ENCODE peak calls at places on chromosomes 12 and 14, in eight cellular contexts. One of them, this sample, is unnamed.

GRCh38 chr12:75908961-75909699 is 122.4 kb downstream of the PHLDA1 start:
- DNase-seq in AG10803: peak
- DNase-seq in astrocyte of the spinal cord: peak
- DNase-seq in foreskin fibroblast: peak
- DNase-seq in sigmoid colon: peak
- DNase-seq in body of pancreas: peak
- DNase-seq in lower lobe of right lung: peak
- DNase-seq in tibial nerve: peak
- DNase-seq in this sample: peak

GRCh38 chr12:47803196-47803875 is 16.4 kb downstream of the HDAC7 start:
- DNase-seq in AG10803: no peak
- DNase-seq in astrocyte of the spinal cord: no peak
- DNase-seq in foreskin fibroblast: no peak
- DNase-seq in sigmoid colon: no peak
- DNase-seq in body of pancreas: no peak
- DNase-seq in lower lobe of right lung: peak
- DNase-seq in tibial nerve: no peak
- DNase-seq in this sample: no peak

GRCh38 chr14:49880267-49881064 is 12.4 kb upstream of the ARF6 start:
- DNase-seq in AG10803: no peak
- DNase-seq in astrocyte of the spinal cord: peak
- DNase-seq in foreskin fibroblast: peak
- DNase-seq in sigmoid colon: no peak
- DNase-seq in body of pancreas: no peak
- DNase-seq in lower lobe of right lung: no peak
- DNase-seq in tibial nerve: no peak
- DNase-seq in this sample: no peak

GRCh38 chr14:30185832-30186231 is 258.2 kb upstream of the PRKD1 start:
- DNase-seq in AG10803: no peak
- DNase-seq in astrocyte of the spinal cord: no peak
- DNase-seq in foreskin fibroblast: no peak
- DNase-seq in sigmoid colon: no peak
- DNase-seq in body of pancreas: no peak
- DNase-seq in lower lobe of right lung: no peak
- DNase-seq in tibial nerve: no peak
- DNase-seq in this sample: no peak

GRCh38 chr12:113259499-113259953 is 38.3 kb downstream of the TPCN1 start:
- DNase-seq in AG10803: peak
- DNase-seq in astrocyte of the spinal cord: no peak
- DNase-seq in foreskin fibroblast: peak
- DNase-seq in sigmoid colon: peak
- DNase-seq in body of pancreas: peak
- DNase-seq in lower lobe of right lung: peak
- DNase-seq in tibial nerve: peak
- DNase-seq in this sample: no peak

GRCh38 chr12:123270380-123271181 is 1.1 kb downstream of the CDK2AP1 start:
- DNase-seq in AG10803: peak
- DNase-seq in astrocyte of the spinal cord: no peak
- DNase-seq in foreskin fibroblast: peak
- DNase-seq in sigmoid colon: peak
- DNase-seq in body of pancreas: peak
- DNase-seq in lower lobe of right lung: no peak
- DNase-seq in tibial nerve: no peak
- DNase-seq in this sample: peak

GRCh38 chr12:132444957-132445883 is 44.7 kb upstream of the FBRSL1 start:
- DNase-seq in AG10803: no peak
- DNase-seq in astrocyte of the spinal cord: no peak
- DNase-seq in foreskin fibroblast: no peak
- DNase-seq in sigmoid colon: no peak
- DNase-seq in body of pancreas: no peak
- DNase-seq in lower lobe of right lung: peak
- DNase-seq in tibial nerve: no peak
- DNase-seq in this sample: no peak

GRCh38 chr14:48725001-48725734 is 861.0 kb downstream of the RPS29 start:
- DNase-seq in AG10803: peak
- DNase-seq in astrocyte of the spinal cord: peak
- DNase-seq in foreskin fibroblast: no peak
- DNase-seq in sigmoid colon: no peak
- DNase-seq in body of pancreas: no peak
- DNase-seq in lower lobe of right lung: no peak
- DNase-seq in tibial nerve: no peak
- DNase-seq in this sample: no peak

GRCh38 chr14:43677581-43677980 is 829.5 kb downstream of the FSCB start:
- DNase-seq in AG10803: no peak
- DNase-seq in astrocyte of the spinal cord: no peak
- DNase-seq in foreskin fibroblast: no peak
- DNase-seq in sigmoid colon: no peak
- DNase-seq in body of pancreas: no peak
- DNase-seq in lower lobe of right lung: no peak
- DNase-seq in tibial nerve: no peak
- DNase-seq in this sample: no peak

GRCh38 chr12:9349888-9350885 is 142.0 kb upstream of the PZP start:
- DNase-seq in AG10803: no peak
- DNase-seq in astrocyte of the spinal cord: peak
- DNase-seq in foreskin fibroblast: peak
- DNase-seq in sigmoid colon: no peak
- DNase-seq in body of pancreas: no peak
- DNase-seq in lower lobe of right lung: no peak
- DNase-seq in tibial nerve: no peak
- DNase-seq in this sample: no peak

GRCh38 chr14:104978774-104979691 is 859 bp upstream of the AHNAK2 start:
- DNase-seq in AG10803: no peak
- DNase-seq in astrocyte of the spinal cord: no peak
- DNase-seq in foreskin fibroblast: no peak
- DNase-seq in sigmoid colon: peak
- DNase-seq in body of pancreas: no peak
- DNase-seq in lower lobe of right lung: peak
- DNase-seq in tibial nerve: no peak
- DNase-seq in this sample: no peak

GRCh38 chr12:89247541-89247942 is 104.8 kb downstream of the DUSP6 start:
- DNase-seq in AG10803: peak
- DNase-seq in astrocyte of the spinal cord: peak
- DNase-seq in foreskin fibroblast: no peak
- DNase-seq in sigmoid colon: no peak
- DNase-seq in body of pancreas: no peak
- DNase-seq in lower lobe of right lung: no peak
- DNase-seq in tibial nerve: no peak
- DNase-seq in this sample: no peak

GRCh38 chr14:76720382-76720813 is 40.9 kb upstream of the VASH1 start:
- DNase-seq in AG10803: peak
- DNase-seq in astrocyte of the spinal cord: peak
- DNase-seq in foreskin fibroblast: peak
- DNase-seq in sigmoid colon: peak
- DNase-seq in body of pancreas: peak
- DNase-seq in lower lobe of right lung: peak
- DNase-seq in tibial nerve: no peak
- DNase-seq in this sample: no peak

GRCh38 chr12:59452259-59452658 is 143.6 kb upstream of the SLC16A7 start:
- DNase-seq in AG10803: peak
- DNase-seq in astrocyte of the spinal cord: peak
- DNase-seq in foreskin fibroblast: peak
- DNase-seq in sigmoid colon: no peak
- DNase-seq in body of pancreas: no peak
- DNase-seq in lower lobe of right lung: no peak
- DNase-seq in tibial nerve: no peak
- DNase-seq in this sample: peak

GRCh38 chr12:124762791-124763593 is 100.7 kb downstream of the SCARB1 start:
- DNase-seq in AG10803: peak
- DNase-seq in astrocyte of the spinal cord: no peak
- DNase-seq in foreskin fibroblast: no peak
- DNase-seq in sigmoid colon: no peak
- DNase-seq in body of pancreas: no peak
- DNase-seq in lower lobe of right lung: no peak
- DNase-seq in tibial nerve: peak
- DNase-seq in this sample: no peak

DNA sequence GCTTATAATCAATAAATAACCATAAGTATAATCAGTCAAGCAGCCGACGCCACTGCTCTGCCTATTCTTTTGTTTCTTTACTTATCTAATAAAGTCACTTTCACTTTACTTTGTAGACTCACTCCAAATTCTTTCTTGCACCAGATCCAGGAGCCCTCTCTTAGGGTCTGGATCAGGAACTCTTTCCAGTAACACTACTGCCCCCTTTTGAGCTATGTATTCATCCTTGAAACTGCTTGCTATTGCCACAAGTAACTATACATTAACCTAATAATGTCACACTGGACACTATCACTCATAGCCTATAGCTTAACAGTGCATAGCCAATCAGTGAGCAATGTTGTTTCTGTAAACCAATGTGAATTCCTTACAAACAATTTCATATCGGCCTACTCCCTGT is 2.8 kb upstream of the NID2 start:
- DNase-seq in AG10803: no peak
- DNase-seq in astrocyte of the spinal cord: no peak
- DNase-seq in foreskin fibroblast: peak
- DNase-seq in sigmoid colon: no peak
- DNase-seq in body of pancreas: no peak
- DNase-seq in lower lobe of right lung: no peak
- DNase-seq in tibial nerve: no peak
- DNase-seq in this sample: no peak
- TF ChIP-seq CTCF in AG10803: peak
- TF ChIP-seq CTCF in astrocyte of the spinal cord: no peak
- TF ChIP-seq CTCF in foreskin fibroblast: peak
- TF ChIP-seq CTCF in sigmoid colon: no peak
- TF ChIP-seq CTCF in body of pancreas: no peak
- TF ChIP-seq CTCF in lower lobe of right lung: no peak
- TF ChIP-seq CTCF in tibial nerve: no peak
- TF ChIP-seq CTCF in this sample: peak

DNA sequence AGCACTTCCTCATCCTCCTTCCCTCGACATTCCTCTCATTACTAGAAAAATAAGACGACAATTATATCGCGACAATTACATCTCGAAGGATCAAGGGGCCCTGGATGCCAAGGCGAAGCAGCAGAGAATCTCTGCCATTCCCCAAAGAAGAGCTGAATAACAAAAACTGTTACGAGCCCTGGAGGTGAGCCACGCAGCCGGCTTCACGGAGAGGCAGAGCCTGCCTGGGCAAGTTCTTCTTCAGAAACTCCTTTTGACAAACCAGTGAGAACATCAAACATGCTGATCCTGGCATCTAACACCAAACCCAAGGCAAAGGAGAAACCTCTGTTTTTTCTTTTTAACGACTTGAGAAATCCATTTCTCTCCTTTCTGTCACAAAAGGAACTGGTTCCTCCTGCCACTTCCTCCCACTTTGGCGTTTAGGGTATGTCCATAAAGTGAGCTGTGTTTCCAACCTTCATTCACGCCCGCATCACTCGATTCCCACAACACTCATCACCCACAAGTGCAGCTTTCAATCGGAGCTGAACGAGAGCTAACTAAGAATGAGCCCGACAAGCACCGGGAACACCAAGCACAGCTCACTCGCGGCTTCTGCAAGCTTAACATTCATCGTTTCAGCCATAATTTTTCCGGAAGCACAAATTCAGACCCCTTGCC is 21.5 kb downstream of the CCDC88C start:
- DNase-seq in AG10803: no peak
- DNase-seq in astrocyte of the spinal cord: no peak
- DNase-seq in foreskin fibroblast: peak
- DNase-seq in sigmoid colon: no peak
- DNase-seq in body of pancreas: no peak
- DNase-seq in lower lobe of right lung: no peak
- DNase-seq in tibial nerve: no peak
- DNase-seq in this sample: no peak
- H3K4me3 ChIP-seq in AG10803: no peak
- H3K4me3 ChIP-seq in astrocyte of the spinal cord: no peak
- H3K4me3 ChIP-seq in foreskin fibroblast: no peak
- H3K4me3 ChIP-seq in sigmoid colon: no peak
- H3K4me3 ChIP-seq in body of pancreas: no peak
- H3K4me3 ChIP-seq in lower lobe of right lung: no peak
- H3K4me3 ChIP-seq in tibial nerve: no peak
- H3K4me3 ChIP-seq in this sample: no peak

GRCh38 chr12:63752283-63752682 is 27.4 kb upstream of the RXYLT1 start:
- DNase-seq in AG10803: no peak
- DNase-seq in astrocyte of the spinal cord: no peak
- DNase-seq in foreskin fibroblast: no peak
- DNase-seq in sigmoid colon: no peak
- DNase-seq in body of pancreas: no peak
- DNase-seq in lower lobe of right lung: no peak
- DNase-seq in tibial nerve: no peak
- DNase-seq in this sample: no peak

DNA sequence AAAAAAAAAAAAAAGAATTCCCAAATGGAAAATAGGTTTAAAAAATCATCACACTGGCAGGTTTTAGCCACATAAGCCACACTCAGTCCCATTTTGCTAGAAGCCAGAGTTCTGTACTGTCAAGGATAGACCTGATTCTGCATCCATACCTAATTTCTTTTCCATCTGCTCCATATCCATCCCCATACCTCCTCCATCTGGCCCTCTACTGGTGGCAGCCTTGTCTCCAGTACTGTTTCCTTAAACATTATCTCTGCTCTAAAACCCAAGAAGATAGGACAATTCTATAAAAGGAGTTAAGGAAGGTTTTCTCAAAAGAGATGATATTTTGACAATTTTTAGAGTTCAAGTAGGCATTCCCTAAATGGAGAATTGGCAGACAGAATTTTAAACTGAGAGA is 26.0 kb upstream of the RXYLT1 start:
- DNase-seq in AG10803: no peak
- DNase-seq in astrocyte of the spinal cord: no peak
- DNase-seq in foreskin fibroblast: peak
- DNase-seq in sigmoid colon: no peak
- DNase-seq in body of pancreas: no peak
- DNase-seq in lower lobe of right lung: no peak
- DNase-seq in tibial nerve: no peak
- DNase-seq in this sample: no peak
- TF ChIP-seq CTCF in AG10803: peak
- TF ChIP-seq CTCF in astrocyte of the spinal cord: peak
- TF ChIP-seq CTCF in foreskin fibroblast: peak
- TF ChIP-seq CTCF in sigmoid colon: no peak
- TF ChIP-seq CTCF in body of pancreas: no peak
- TF ChIP-seq CTCF in lower lobe of right lung: no peak
- TF ChIP-seq CTCF in tibial nerve: no peak
- TF ChIP-seq CTCF in this sample: peak

DNA sequence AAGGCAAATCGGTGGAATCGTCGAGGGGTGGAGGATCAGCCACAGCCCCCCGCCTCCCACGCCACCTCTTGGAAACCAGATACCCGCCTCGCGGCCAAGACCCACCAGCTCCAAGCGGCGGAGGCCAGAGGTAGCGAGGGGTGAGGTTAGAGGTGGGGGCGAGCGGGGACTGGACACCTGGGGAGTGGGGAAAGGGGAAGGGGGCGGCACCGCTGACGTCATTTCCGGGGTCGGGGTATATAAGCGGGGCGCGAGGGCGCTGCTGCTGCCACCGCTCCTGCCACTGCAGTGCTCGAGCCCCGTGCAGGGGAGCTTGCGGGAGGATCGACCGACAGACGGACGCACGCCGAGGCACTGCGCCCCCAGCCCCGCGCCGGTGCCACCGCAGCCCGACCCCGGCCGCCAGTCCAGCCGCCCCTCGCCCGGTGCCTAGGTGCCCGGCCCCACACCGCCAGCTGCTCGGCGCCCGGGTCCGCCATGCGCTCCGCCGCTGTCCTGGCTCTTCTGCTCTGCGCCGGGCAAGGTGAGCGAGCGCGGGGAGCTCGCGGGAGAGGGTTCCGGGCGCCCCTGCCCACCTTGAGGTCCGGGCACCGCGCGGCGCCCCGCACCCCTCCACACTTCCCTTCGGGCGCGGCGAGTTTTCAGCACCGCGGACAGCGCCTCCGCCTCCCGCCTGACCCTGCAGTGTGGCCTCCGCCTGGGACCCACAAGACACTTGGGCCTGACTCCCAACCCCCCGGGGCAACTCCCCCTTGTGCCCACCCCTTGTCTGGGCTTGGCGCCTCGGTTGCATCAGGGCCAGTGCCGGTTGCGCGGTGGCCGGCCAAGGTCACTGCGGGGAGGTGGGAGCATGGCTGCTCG is at the start of gene CHGA:
- DNase-seq in AG10803: peak
- DNase-seq in astrocyte of the spinal cord: peak
- DNase-seq in foreskin fibroblast: peak
- DNase-seq in sigmoid colon: no peak
- DNase-seq in body of pancreas: peak
- DNase-seq in lower lobe of right lung: peak
- DNase-seq in tibial nerve: no peak
- DNase-seq in this sample: no peak
- H3K4me3 ChIP-seq in AG10803: no peak
- H3K4me3 ChIP-seq in astrocyte of the spinal cord: no peak
- H3K4me3 ChIP-seq in foreskin fibroblast: no peak
- H3K4me3 ChIP-seq in sigmoid colon: peak
- H3K4me3 ChIP-seq in body of pancreas: no peak
- H3K4me3 ChIP-seq in lower lobe of right lung: no peak
- H3K4me3 ChIP-seq in tibial nerve: no peak
- H3K4me3 ChIP-seq in this sample: no peak

This sample was measured in AG09309.